ENCODE peak calls at places on chromosome 21, in six cellular contexts. M is fibroblast of mammary gland; G is A172; D is thoracic aorta; R is activated T-cell treated with anti-CD3 and anti-CD28 coated beads, Interleukin-2, amount 50 U/mL, for 72 hours; H is AG20443. P is an unnamed sample.

GRCh38 chr21:34123609-34124008 is 50.2 kb downstream of the MRPS6 start:
- DNase-seq in G (no peak), R (no peak), M (no peak), D (no peak), H (no peak), P (no peak)

GRCh38 chr21:14766241-14766640 is 220.1 kb upstream of the SAMSN1 start:
- DNase-seq in M (no peak), D (no peak), G (no peak), H (no peak), R (no peak), P (no peak)

GRCh38 chr21:32007461-32007860 is 134.6 kb downstream of the HUNK start:
- DNase-seq in D (no peak), G (peak; percentile 68), R (no peak), M (peak; percentile 84), H (peak; percentile 88), P (no peak)

GRCh38 chr21:26405071-26405470 is 168.0 kb downstream of the CYYR1 start:
- DNase-seq in G (peak; percentile 35), D (no peak), M (no peak), H (peak; percentile 32), R (no peak), P (no peak)

GRCh38 chr21:45516071-45516670 is 26.1 kb downstream of the SLC19A1 start:
- DNase-seq in M (no peak), G (no peak), R (no peak), D (no peak), H (no peak), P (no peak)

GRCh38 chr21:46145840-46146691 is 9.3 kb downstream of the FTCD start:
- DNase-seq in H (no peak), G (no peak), R (no peak), D (no peak), M (no peak), P (no peak)

GRCh38 chr21:45034556-45035476 is 39.6 kb upstream of the ADARB1 start:
- DNase-seq in G (no peak), M (no peak), D (no peak), R (no peak), H (no peak), P (no peak)

GRCh38 chr21:41396452-41397107 is 29.5 kb upstream of the MX1 start:
- DNase-seq in G (peak; percentile 19), D (no peak), H (no peak), M (peak; percentile 33), R (no peak), P (no peak)

GRCh38 chr21:43984905-43985689 is 27.0 kb upstream of the TRAPPC10 start:
- DNase-seq in R (no peak), D (no peak), M (peak; percentile 10), H (no peak), G (no peak), P (no peak)

GRCh38 chr21:42830456-42831455 is 48.6 kb downstream of the WDR4 start:
- DNase-seq in G (no peak), M (no peak), D (no peak), R (peak; percentile 14), H (peak; percentile 5), P (peak; percentile 28)

GRCh38 chr21:23401278-23401677 is 2206.0 kb downstream of the MRPL39 start:
- DNase-seq in M (peak; percentile 1), R (no peak), G (peak; percentile 7), H (no peak), D (no peak), P (no peak)

GRCh38 chr21:45320991-45321656 is 33.4 kb upstream of the POFUT2 start:
- DNase-seq in M (no peak), D (no peak), R (no peak), H (no peak), G (peak; percentile 70), P (no peak)

GRCh38 chr21:29219165-29219770 is 79.5 kb upstream of the BACH1 start:
- DNase-seq in H (no peak), D (no peak), G (no peak), M (peak; percentile 34), R (no peak), P (no peak)

GRCh38 chr21:36250423-36251075 is 69.4 kb upstream of the MORC3 start:
- DNase-seq in H (no peak), G (no peak), D (no peak), M (no peak), R (no peak), P (no peak)